ENCODE peak calls at places on chromosome 2, in eight cellular contexts. O is HepG2, D is GM12878, E is A549, I is H1, F is HCT116, Y is K562, C is endothelial cell of umbilical vein. J is an unnamed sample.

GRCh38 chr2:109085912-109086742 is 42.9 kb upstream of the SH3RF3 start:
- DNase-seq in O (no peak), D (no peak), E (no peak), I (no peak), F (no peak), Y (no peak), C (no peak), J (no peak)

GRCh38 chr2:28250006-28250405 is 142.7 kb upstream of the FOSL2 start:
- DNase-seq in O (no peak), D (no peak), E (peak), I (no peak), F (peak), Y (no peak), C (no peak), J (no peak)

GRCh38 chr2:26274058-26274613 is 29.4 kb downstream of the HADHB start:
- DNase-seq in O (peak), D (no peak), E (no peak), I (no peak), F (no peak), Y (no peak), C (peak), J (no peak)

GRCh38 chr2:132374961-132375360 is 41.6 kb upstream of the GPR39 start:
- DNase-seq in O (no peak), D (no peak), E (no peak), I (no peak), F (no peak), Y (no peak), C (no peak), J (no peak)

GRCh38 chr2:53896864-53897263 is 37.1 kb upstream of the GPR75 start:
- DNase-seq in O (peak), D (no peak), E (peak), I (no peak), F (no peak), Y (no peak), C (no peak), J (no peak)

GRCh38 chr2:187493877-187494568 is 46.0 kb upstream of the CALCRL start:
- DNase-seq in O (no peak), D (no peak), E (no peak), I (no peak), F (no peak), Y (no peak), C (no peak), J (no peak)

GRCh38 chr2:17752281-17752680 is 1.3 kb downstream of the SMC6 start:
- DNase-seq in O (no peak), D (no peak), E (no peak), I (no peak), F (no peak), Y (no peak), C (peak), J (no peak)

GRCh38 chr2:149038442-149039212 is at the start of gene LYPD6B:
- DNase-seq in O (no peak), D (no peak), E (peak), I (peak), F (no peak), Y (no peak), C (no peak), J (peak)

GRCh38 chr2:104583791-104584190 is 270.1 kb upstream of the POU3F3 start:
- DNase-seq in O (no peak), D (no peak), E (no peak), I (no peak), F (no peak), Y (no peak), C (no peak), J (no peak)

GRCh38 chr2:163735692-163736432 is at the start of gene FIGN:
- DNase-seq in O (peak), D (no peak), E (peak), I (peak), F (no peak), Y (no peak), C (peak), J (no peak)

GRCh38 chr2:85784474-85784986 is 30.7 kb downstream of the ATOH8 start:
- DNase-seq in O (no peak), D (no peak), E (no peak), I (no peak), F (no peak), Y (no peak), C (no peak), J (no peak)

GRCh38 chr2:160033732-160034392 is 28.6 kb downstream of the PLA2R1 start:
- DNase-seq in O (no peak), D (no peak), E (no peak), I (no peak), F (no peak), Y (no peak), C (peak), J (no peak)
- TF ChIP-seq POLR2A in O (no peak), D (no peak), E (no peak), I (no peak), F (no peak), Y (no peak), C (no peak), J (no peak)

GRCh38 chr2:100745630-100746029 is 74.3 kb upstream of the NPAS2 start:
- DNase-seq in O (peak), D (no peak), E (no peak), I (no peak), F (no peak), Y (no peak), C (no peak), J (no peak)
- TF ChIP-seq MAX in O (no peak), D (no peak), E (no peak), I (no peak), F (no peak), Y (no peak), C (no peak), J (no peak)

GRCh38 chr2:23376972-23377371 is 8.0 kb upstream of the KLHL29 start:
- DNase-seq in O (no peak), D (no peak), E (no peak), I (no peak), F (no peak), Y (no peak), C (no peak), J (no peak)
- H3K4me3 ChIP-seq in O (no peak), D (no peak), E (no peak), I (no peak), F (no peak), Y (no peak), C (no peak), J (no peak)

DNA sequence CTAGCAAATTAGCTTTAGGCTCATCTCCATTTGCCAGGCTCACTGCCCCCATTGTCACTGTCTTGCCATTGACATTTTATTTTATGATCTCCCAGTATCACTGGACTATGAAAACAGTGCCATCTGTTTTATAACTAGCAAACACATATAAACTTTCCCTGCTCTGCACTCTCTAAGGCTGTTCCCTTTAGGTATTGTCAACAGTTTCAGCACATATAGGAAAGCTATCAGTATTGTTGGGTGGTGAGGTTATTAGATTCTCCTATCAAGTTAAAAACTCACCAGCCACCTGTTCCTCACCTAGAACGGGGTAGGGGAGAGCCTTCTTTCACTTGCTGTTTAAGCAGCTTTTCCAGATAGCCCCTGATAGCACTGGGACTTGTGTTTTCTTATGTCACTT is 32.5 kb downstream of the CFLAR start:
- DNase-seq in O (no peak), D (no peak), E (no peak), I (no peak), F (no peak), Y (no peak), C (no peak), J (no peak)
- TF ChIP-seq POLR2A in O (no peak), D (no peak), E (no peak), I (no peak), F (no peak), Y (no peak), C (no peak), J (no peak)

DNA sequence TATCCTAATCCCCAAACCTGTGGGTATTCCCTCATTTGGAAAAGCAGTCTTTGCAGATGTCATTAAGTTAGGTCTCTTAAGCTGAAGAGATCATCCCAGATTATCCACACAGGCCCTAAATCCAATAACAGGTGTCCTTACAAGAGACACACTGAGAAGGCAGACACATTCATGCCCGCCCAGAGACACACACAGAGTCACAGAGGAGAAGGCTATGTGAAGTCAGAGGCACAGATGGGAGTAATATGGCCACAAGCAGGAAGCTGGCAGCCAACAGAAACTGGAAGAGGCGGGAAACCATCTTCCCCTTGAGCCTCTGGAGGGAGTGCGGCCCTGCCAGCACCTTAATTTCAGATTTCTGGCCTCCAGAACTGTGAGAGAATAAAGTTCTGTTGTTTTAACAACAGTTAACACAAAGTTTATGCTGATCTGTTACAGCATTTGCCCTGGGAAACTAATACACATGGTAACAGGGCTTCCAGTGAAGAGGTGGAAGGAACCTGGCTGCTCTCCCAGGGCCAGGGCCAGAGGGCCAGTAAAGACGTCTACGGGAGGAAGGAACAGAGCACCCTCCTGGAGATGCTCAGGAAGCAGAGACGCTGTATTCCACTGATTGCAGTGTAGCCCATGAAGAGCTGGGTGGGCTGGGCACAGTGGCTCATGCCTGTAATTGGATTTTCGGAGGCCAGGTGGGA is 217.5 kb downstream of the GLI2 start:
- DNase-seq in O (no peak), D (no peak), E (no peak), I (no peak), F (no peak), Y (no peak), C (no peak), J (no peak)
- TF ChIP-seq MAX in O (no peak), D (no peak), E (no peak), I (no peak), F (no peak), Y (no peak), C (no peak), J (no peak)